ENCODE peak calls at places on chromosomes 11 and 22, in eight cellular contexts. T is NCI-H187 treated with DMSO at 0.1 percent for 48 hours; Z is substantia nigra; L is activated CD8-positive, alpha-beta memory T cell treated with anti-CD3 and anti-CD28 coated beads, Interleukin-2, amount 10 ng/mL, durations not matched to agents 7 days and 5 days; E is M059J; A is upper lobe of right lung; X is activated T-cell treated with anti-CD3 and anti-CD28 coated beads, Interleukin-2, amount 50 U/mL, for 1 hour; O is hippocampal formation. C is an unnamed sample.

GRCh38 chr11:93775289-93775688 is 8.8 kb upstream of the MED17 start:
- DNase-seq in E (no peak), T (no peak), Z (no peak), X (no peak), O (no peak), A (no peak), L (no peak), C (no peak)

GRCh38 chr11:84648413-84648812 is 978.7 kb downstream of the DLG2 start:
- DNase-seq in L (no peak), Z (no peak), E (no peak), X (no peak), O (no peak), T (no peak), A (no peak), C (no peak)

GRCh38 chr11:109747839-109748238 is 325.8 kb downstream of the C11orf87 start:
- DNase-seq in L (no peak), T (no peak), E (peak), A (no peak), X (no peak), O (no peak), Z (no peak), C (no peak)

GRCh38 chr11:72350752-72351151 is 83.6 kb downstream of the CLPB start:
- DNase-seq in E (no peak), O (no peak), T (no peak), L (no peak), Z (no peak), A (no peak), X (no peak), C (no peak)

GRCh38 chr22:21593406-21594232 is 26.1 kb downstream of the UBE2L3 start:
- DNase-seq in L (no peak), T (no peak), E (no peak), X (no peak), A (no peak), O (no peak), Z (peak), C (no peak)

GRCh38 chr11:27720277-27720830 is 20.1 kb upstream of the BDNF start:
- DNase-seq in E (peak), A (no peak), O (no peak), T (no peak), L (peak), X (no peak), Z (peak), C (no peak)

GRCh38 chr11:59898652-59899051 is 20.1 kb downstream of the OOSP3 start:
- DNase-seq in E (peak), Z (no peak), O (no peak), X (no peak), T (no peak), A (no peak), L (no peak), C (no peak)

GRCh38 chr11:47158242-47158641 is 18.4 kb downstream of the ARFGAP2 start:
- DNase-seq in A (no peak), E (no peak), T (no peak), O (peak), Z (no peak), L (no peak), X (no peak), C (no peak)

GRCh38 chr11:29306527-29306926 is 710.3 kb downstream of the KCNA4 start:
- DNase-seq in A (no peak), Z (no peak), T (no peak), L (no peak), O (no peak), E (peak), X (no peak), C (no peak)

GRCh38 chr11:2196970-2197770 is 25.6 kb upstream of the TH start:
- DNase-seq in X (peak), O (peak), A (peak), T (no peak), E (peak), L (peak), Z (peak), C (peak)

GRCh38 chr11:75351541-75352416 is at the start of gene ARRB1:
- DNase-seq in O (no peak), L (peak), Z (peak), T (no peak), X (peak), A (peak), E (peak), C (no peak)

GRCh38 chr11:76251576-76251975 is 45.3 kb upstream of the WNT11 start:
- DNase-seq in L (no peak), X (no peak), A (no peak), O (no peak), E (no peak), Z (no peak), T (no peak), C (no peak)

GRCh38 chr11:72578051-72578450 is 96.2 kb downstream of the PDE2A start:
- DNase-seq in L (no peak), E (no peak), T (no peak), O (no peak), A (peak), Z (no peak), X (peak), C (no peak)

GRCh38 chr22:19438286-19438685 is 5.9 kb downstream of the MRPL40 start:
- DNase-seq in E (no peak), A (no peak), L (no peak), O (no peak), X (no peak), Z (no peak), T (no peak), C (no peak)

C was measured in esophagus muscularis mucosa.